ENCODE peak calls at places on chromosome 12, in eight cellular contexts. One of them, this sample, is unnamed.

GRCh38 chr12:113424915-113425823 is 3.0 kb downstream of the SDSL start:
- DNase-seq in fibroblast of gingiva: peak
- DNase-seq in fibroblast of the aortic adventitia: peak
- DNase-seq in amygdala: no peak
- DNase-seq in iris pigment epithelial cell: peak
- DNase-seq in HTR-8/SVneo: peak
- DNase-seq in AG08396: peak
- DNase-seq in T-helper 17 cell: peak
- DNase-seq in this sample: peak

GRCh38 chr12:29782285-29782820 is 1.4 kb downstream of the TMTC1 start:
- DNase-seq in fibroblast of gingiva: peak
- DNase-seq in fibroblast of the aortic adventitia: peak
- DNase-seq in amygdala: no peak
- DNase-seq in iris pigment epithelial cell: peak
- DNase-seq in HTR-8/SVneo: no peak
- DNase-seq in AG08396: peak
- DNase-seq in T-helper 17 cell: no peak
- DNase-seq in this sample: no peak

GRCh38 chr12:129871991-129872969 is 31.5 kb downstream of the TMEM132D start:
- DNase-seq in fibroblast of gingiva: no peak
- DNase-seq in fibroblast of the aortic adventitia: no peak
- DNase-seq in amygdala: no peak
- DNase-seq in iris pigment epithelial cell: no peak
- DNase-seq in HTR-8/SVneo: no peak
- DNase-seq in AG08396: no peak
- DNase-seq in T-helper 17 cell: no peak
- DNase-seq in this sample: no peak

GRCh38 chr12:129790331-129790730 is 113.5 kb downstream of the TMEM132D start:
- DNase-seq in fibroblast of gingiva: no peak
- DNase-seq in fibroblast of the aortic adventitia: no peak
- DNase-seq in amygdala: no peak
- DNase-seq in iris pigment epithelial cell: no peak
- DNase-seq in HTR-8/SVneo: no peak
- DNase-seq in AG08396: no peak
- DNase-seq in T-helper 17 cell: no peak
- DNase-seq in this sample: no peak

GRCh38 chr12:75587340-75588106 is 76.1 kb upstream of the KRR1 start:
- DNase-seq in fibroblast of gingiva: no peak
- DNase-seq in fibroblast of the aortic adventitia: peak
- DNase-seq in amygdala: no peak
- DNase-seq in iris pigment epithelial cell: peak
- DNase-seq in HTR-8/SVneo: no peak
- DNase-seq in AG08396: no peak
- DNase-seq in T-helper 17 cell: no peak
- DNase-seq in this sample: no peak

GRCh38 chr12:27524839-27525238 is 833 bp downstream of the PPFIBP1 start:
- DNase-seq in fibroblast of gingiva: peak
- DNase-seq in fibroblast of the aortic adventitia: peak
- DNase-seq in amygdala: no peak
- DNase-seq in iris pigment epithelial cell: peak
- DNase-seq in HTR-8/SVneo: peak
- DNase-seq in AG08396: peak
- DNase-seq in T-helper 17 cell: no peak
- DNase-seq in this sample: no peak

GRCh38 chr12:69131073-69131472 is 108.3 kb upstream of the CPSF6 start:
- DNase-seq in fibroblast of gingiva: no peak
- DNase-seq in fibroblast of the aortic adventitia: no peak
- DNase-seq in amygdala: no peak
- DNase-seq in iris pigment epithelial cell: no peak
- DNase-seq in HTR-8/SVneo: no peak
- DNase-seq in AG08396: no peak
- DNase-seq in T-helper 17 cell: no peak
- DNase-seq in this sample: no peak

GRCh38 chr12:111024205-111024794 is 103.9 kb upstream of the MYL2 start:
- DNase-seq in fibroblast of gingiva: no peak
- DNase-seq in fibroblast of the aortic adventitia: peak
- DNase-seq in amygdala: no peak
- DNase-seq in iris pigment epithelial cell: peak
- DNase-seq in HTR-8/SVneo: peak
- DNase-seq in AG08396: peak
- DNase-seq in T-helper 17 cell: peak
- DNase-seq in this sample: no peak

GRCh38 chr12:6328945-6329692 is 12.8 kb downstream of the TNFRSF1A start:
- DNase-seq in fibroblast of gingiva: no peak
- DNase-seq in fibroblast of the aortic adventitia: no peak
- DNase-seq in amygdala: no peak
- DNase-seq in iris pigment epithelial cell: no peak
- DNase-seq in HTR-8/SVneo: no peak
- DNase-seq in AG08396: no peak
- DNase-seq in T-helper 17 cell: no peak
- DNase-seq in this sample: no peak

GRCh38 chr12:29901585-29901984 is 117.8 kb upstream of the TMTC1 start:
- DNase-seq in fibroblast of gingiva: no peak
- DNase-seq in fibroblast of the aortic adventitia: no peak
- DNase-seq in amygdala: no peak
- DNase-seq in iris pigment epithelial cell: no peak
- DNase-seq in HTR-8/SVneo: no peak
- DNase-seq in AG08396: no peak
- DNase-seq in T-helper 17 cell: no peak
- DNase-seq in this sample: no peak